ENCODE peak calls at places on chromosomes 5 and 9, in ten cellular contexts. Q, H, O, A, E, C, W, U, N and D are unnamed samples.

GRCh38 chr9:26326473-26327044 is 566.0 kb downstream of the CAAP1 start:
- DNase-seq in Q (no peak), H (no peak), O (no peak), A (peak), E (no peak), C (no peak), W (no peak), U (peak), N (no peak), D (peak)

GRCh38 chr5:179379321-179379890 is 34.1 kb upstream of the ADAMTS2 start:
- DNase-seq in Q (no peak), H (no peak), O (no peak), A (no peak), E (no peak), C (peak), W (no peak), U (no peak), N (no peak), D (no peak)

GRCh38 chr9:109258619-109259321 is 62.1 kb downstream of the EPB41L4B start:
- DNase-seq in Q (no peak), H (no peak), O (no peak), A (no peak), E (no peak), C (no peak), W (no peak), U (no peak), N (no peak), D (no peak)

GRCh38 chr9:31799953-31800609 is 584.4 kb upstream of the ACO1 start:
- DNase-seq in Q (no peak), H (no peak), O (no peak), A (peak), E (no peak), C (no peak), W (no peak), U (no peak), N (no peak), D (peak)

GRCh38 chr5:90941002-90941720 is 382.6 kb downstream of the ADGRV1 start:
- DNase-seq in Q (no peak), H (no peak), O (no peak), A (no peak), E (no peak), C (no peak), W (no peak), U (no peak), N (no peak), D (no peak)

GRCh38 chr5:73969195-73970059 is 343.4 kb downstream of the ARHGEF28 start:
- DNase-seq in Q (no peak), H (no peak), O (no peak), A (no peak), E (no peak), C (no peak), W (no peak), U (no peak), N (no peak), D (no peak)

GRCh38 chr9:18314321-18314720 is 159.6 kb upstream of the ADAMTSL1 start:
- DNase-seq in Q (no peak), H (no peak), O (no peak), A (peak), E (no peak), C (no peak), W (no peak), U (no peak), N (no peak), D (no peak)

GRCh38 chr5:622946-623522 is 10.9 kb downstream of the CEP72 start:
- DNase-seq in Q (no peak), H (no peak), O (no peak), A (no peak), E (peak), C (peak), W (no peak), U (no peak), N (no peak), D (no peak)

DNA sequence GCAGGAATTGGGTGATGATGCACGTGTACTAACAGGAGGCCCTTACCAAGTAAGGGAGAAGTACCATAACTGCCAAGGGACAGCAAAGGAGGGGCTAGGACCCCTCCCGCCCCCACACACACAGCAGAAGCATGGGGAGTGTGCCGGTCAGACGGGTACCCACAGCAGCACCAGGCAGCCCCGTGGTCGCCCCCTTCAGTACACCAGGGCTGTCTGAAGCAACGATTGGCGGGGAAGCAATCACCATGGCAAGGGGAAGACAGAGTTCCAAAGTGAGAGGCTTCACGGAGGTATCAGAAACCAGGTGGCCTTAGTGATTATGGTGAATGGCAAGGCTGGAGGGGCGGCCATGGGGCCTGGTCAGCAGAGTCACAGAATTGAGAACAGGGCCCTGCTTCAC is 72.2 kb downstream of the CAMSAP1 start:
- DNase-seq in Q (no peak), H (no peak), O (no peak), A (no peak), E (no peak), C (no peak), W (no peak), U (no peak), N (no peak), D (no peak)
- TF ChIP-seq CTCF in Q (no peak), H (no peak), O (no peak), A (no peak), E (no peak), C (no peak), W (no peak), U (no peak), N (no peak), D (no peak)

GRCh38 chr5:35857606-35858205 is 1.0 kb downstream of the IL7R start:
- DNase-seq in Q (no peak), H (no peak), O (no peak), A (peak), E (no peak), C (no peak), W (no peak), U (no peak), N (peak), D (peak)
- H3K4me3 ChIP-seq in Q (no peak), H (no peak), O (no peak), A (peak), E (no peak), C (no peak), W (no peak), U (no peak), N (peak), D (no peak)

GRCh38 chr5:127313847-127314473 is 23.4 kb downstream of the MEGF10 start:
- DNase-seq in Q (peak), H (peak), O (peak), A (peak), E (no peak), C (peak), W (peak), U (peak), N (no peak), D (no peak)
- TF ChIP-seq CTCF in Q (peak), H (peak), O (peak), A (peak), E (peak), C (peak), W (peak), U (peak), N (peak), D (peak)

GRCh38 chr9:104766025-104766424 is 2.1 kb downstream of the NIPSNAP3B start:
- DNase-seq in Q (no peak), H (no peak), O (no peak), A (no peak), E (no peak), C (no peak), W (no peak), U (no peak), N (no peak), D (no peak)
- H3K4me3 ChIP-seq in Q (no peak), H (peak), O (no peak), A (no peak), E (peak), C (no peak), W (no peak), U (no peak), N (no peak), D (no peak)

DNA sequence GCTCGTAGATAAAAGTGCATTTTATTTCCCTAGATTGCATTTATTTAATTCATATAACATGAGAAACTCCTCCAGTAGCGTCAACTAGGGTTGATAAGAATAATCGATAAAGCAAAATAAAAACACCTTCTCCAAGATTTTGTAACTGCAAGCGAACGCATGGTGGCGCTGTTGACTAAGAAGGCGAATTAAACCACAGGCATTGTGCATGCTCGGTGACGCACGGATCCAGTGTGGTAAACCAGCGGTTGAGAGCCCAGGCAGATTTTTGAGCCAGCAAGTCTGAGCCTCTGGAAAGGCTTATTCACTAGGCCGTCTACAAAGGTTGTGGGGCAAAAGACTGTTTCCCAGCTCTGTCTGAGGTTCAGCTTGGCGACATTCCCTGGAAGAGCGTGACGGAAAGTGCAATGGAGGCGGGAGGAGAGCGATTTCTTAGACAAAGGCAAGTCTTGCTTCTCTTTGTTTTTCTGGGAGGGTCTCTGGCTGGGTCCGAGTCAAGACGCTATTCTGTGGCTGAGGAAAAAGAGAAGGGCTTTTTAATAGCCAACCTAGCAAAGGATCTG is at the start of gene PCDHB3:
- DNase-seq in Q (peak), H (peak), O (no peak), A (peak), E (no peak), C (peak), W (peak), U (peak), N (no peak), D (no peak)
- TF ChIP-seq CTCF in Q (peak), H (peak), O (no peak), A (peak), E (peak), C (peak), W (no peak), U (peak), N (peak), D (no peak)

GRCh38 chr5:107997338-107997979 is 326.7 kb upstream of the EFNA5 start:
- DNase-seq in Q (no peak), H (no peak), O (no peak), A (no peak), E (no peak), C (no peak), W (no peak), U (no peak), N (peak), D (peak)
- H3K4me3 ChIP-seq in Q (no peak), H (no peak), O (no peak), A (no peak), E (no peak), C (no peak), W (no peak), U (no peak), N (no peak), D (no peak)

GRCh38 chr9:36798350-36799065 is 225.8 kb downstream of the MELK start:
- DNase-seq in Q (no peak), H (no peak), O (no peak), A (no peak), E (no peak), C (no peak), W (no peak), U (no peak), N (no peak), D (no peak)
- TF ChIP-seq CTCF in Q (no peak), H (no peak), O (no peak), A (no peak), E (peak), C (no peak), W (no peak), U (no peak), N (no peak), D (no peak)